ENCODE peak calls at places on chromosome 1, in ten cellular contexts. R is esophagus muscularis mucosa; L is activated T-cell treated with anti-CD3 and anti-CD28 coated beads, Interleukin-2, amount 50 U/mL, for 72 hours; B is HAP-1; X is stimulated activated CD8-positive, alpha-beta memory T cell treated with anti-CD3 and anti-CD28 coated beads, Interleukin-4, amount 100 ng/mL, for 48 hours; T is NCI-H2029 treated with DMSO at 0.1 percent for 48 hours; V is putamen; J is activated CD4-positive, alpha-beta T cell treated with anti-CD3 and anti-CD28 coated beads, Interleukin-2, amount 10 ng/mL, durations not matched to agents 7 days and 5 days; I is left ventricle myocardium inferior; A is stomach. C is an unnamed sample.
A peak's percentile ranks its signal among the peaks of the same experiment; 100 is the strongest.

GRCh38 chr1:23692308-23692871 is 784 bp downstream of the RPL11 start:
- DNase-seq in R (no peak), L (no peak), B (peak; percentile 37), X (peak; percentile 39), T (no peak), V (no peak), J (no peak), I (no peak), A (no peak), C (no peak)

GRCh38 chr1:88075813-88076212 is 608.3 kb upstream of the PKN2 start:
- DNase-seq in R (no peak), L (no peak), B (no peak), X (no peak), T (no peak), V (no peak), J (no peak), I (no peak), A (no peak), C (no peak)

GRCh38 chr1:56435434-56436337 is 143.7 kb downstream of the PLPP3 start:
- DNase-seq in R (no peak), L (no peak), B (no peak), X (no peak), T (no peak), V (peak; percentile 96), J (no peak), I (no peak), A (no peak), C (no peak)

GRCh38 chr1:46617108-46617694 is 590 bp upstream of the MOB3C start:
- DNase-seq in R (no peak), L (no peak), B (no peak), X (no peak), T (no peak), V (no peak), J (no peak), I (no peak), A (no peak), C (no peak)

GRCh38 chr1:89994231-89994804 is 592 bp upstream of the ZNF326 start:
- DNase-seq in R (no peak), L (no peak), B (no peak), X (no peak), T (no peak), V (no peak), J (no peak), I (no peak), A (no peak), C (no peak)

GRCh38 chr1:243979396-243979795 is 71.7 kb upstream of the ZBTB18 start:
- DNase-seq in R (no peak), L (no peak), B (no peak), X (no peak), T (no peak), V (no peak), J (no peak), I (no peak), A (no peak), C (no peak)

GRCh38 chr1:99268021-99268420 is 3.7 kb downstream of the PLPPR4 start:
- DNase-seq in R (no peak), L (no peak), B (no peak), X (no peak), T (no peak), V (no peak), J (no peak), I (no peak), A (no peak), C (no peak)

GRCh38 chr1:109765896-109766615 is 2.3 kb upstream of the EPS8L3 start:
- DNase-seq in R (no peak), L (no peak), B (no peak), X (no peak), T (no peak), V (no peak), J (no peak), I (peak; percentile 6), A (peak; percentile 45), C (no peak)

GRCh38 chr1:108478429-108479015 is 28.4 kb downstream of the NBPF6 start:
- DNase-seq in R (no peak), L (no peak), B (no peak), X (no peak), T (no peak), V (no peak), J (no peak), I (no peak), A (no peak), C (no peak)

GRCh38 chr1:187744665-187745064 is 915.9 kb downstream of the PLA2G4A start:
- DNase-seq in R (no peak), L (no peak), B (no peak), X (no peak), T (no peak), V (no peak), J (no peak), I (no peak), A (no peak), C (no peak)